ENCODE peak calls at places on chromosomes 13 and 19, in five cellular contexts. C, V, G, I and W are unnamed samples.

GRCh38 chr19:48196933-48197665 is 26.6 kb downstream of the ZSWIM9 start:
- DNase-seq in C (no peak), V (no peak), G (no peak), I (no peak), W (no peak)

GRCh38 chr13:99093997-99094396 is 106.7 kb upstream of the UBAC2 start:
- DNase-seq in C (no peak), V (no peak), G (no peak), I (no peak), W (no peak)

GRCh38 chr19:46392252-46392801 is 21.0 kb downstream of the CCDC8 start:
- DNase-seq in C (no peak), V (no peak), G (no peak), I (no peak), W (no peak)

GRCh38 chr19:39126593-39127187 is 1.1 kb downstream of the PAK4 start:
- DNase-seq in C (no peak), V (no peak), G (no peak), I (no peak), W (no peak)

GRCh38 chr19:9729162-9729561 is 39.4 kb downstream of the ZNF846 start:
- DNase-seq in C (no peak), V (no peak), G (no peak), I (no peak), W (no peak)

GRCh38 chr13:114226088-114226487 is 8.6 kb upstream of the CDC16 start:
- DNase-seq in C (no peak), V (peak), G (no peak), I (no peak), W (no peak)

GRCh38 chr13:97446448-97446847 is 12.5 kb downstream of the RAP2A start:
- DNase-seq in C (no peak), V (no peak), G (no peak), I (no peak), W (no peak)

GRCh38 chr13:108980237-108980636 is 350.8 kb downstream of the MYO16 start:
- DNase-seq in C (no peak), V (no peak), G (no peak), I (peak), W (no peak)

GRCh38 chr13:114047358-114047881 is 73.5 kb upstream of the C13orf46 start:
- DNase-seq in C (no peak), V (no peak), G (no peak), I (no peak), W (no peak)

GRCh38 chr19:4633140-4633967 is 6.0 kb upstream of the TNFAIP8L1 start:
- DNase-seq in C (no peak), V (peak), G (peak), I (peak), W (peak)

GRCh38 chr13:102825921-102826706 is 19.7 kb upstream of the ERCC5 start:
- DNase-seq in C (no peak), V (no peak), G (no peak), I (no peak), W (no peak)

GRCh38 chr19:48644839-48645651 is 942 bp downstream of the CA11 start:
- DNase-seq in C (peak), V (peak), G (peak), I (peak), W (peak)

GRCh38 chr19:53019684-53020083 is 6.0 kb downstream of the ERVV-1 start:
- DNase-seq in C (no peak), V (peak), G (no peak), I (no peak), W (no peak)

GRCh38 chr13:113078895-113079720 is 26.5 kb upstream of the F7 start:
- DNase-seq in C (no peak), V (no peak), G (no peak), I (no peak), W (no peak)

GRCh38 chr19:52453324-52454094 is at the start of gene ZNF578:
- DNase-seq in C (peak), V (peak), G (peak), I (peak), W (peak)

GRCh38 chr13:49759503-49759902 is 33.0 kb downstream of the KPNA3 start:
- DNase-seq in C (no peak), V (peak), G (no peak), I (no peak), W (no peak)

GRCh38 chr19:5953680-5954213 is 24.2 kb downstream of the RANBP3 start:
- DNase-seq in C (no peak), V (peak), G (no peak), I (no peak), W (no peak)